ENCODE peak calls at places on chromosomes 13 and 19, in eight cellular contexts. K is neuronal stem cell; Y is aorta; G is A549; T is HT-29; W is activated CD4-positive, alpha-beta T cell treated with anti-CD3 and anti-CD28 coated beads, Interleukin-2, amount 50 U/mL, for 1 hour; H is effector memory CD8-positive, alpha-beta T cell; P is right lobe of liver. Z is an unnamed sample.

GRCh38 chr19:17090501-17091074 is 15.0 kb downstream of the MYO9B start:
- DNase-seq in T (no peak), Y (no peak), G (no peak), H (no peak), W (no peak), P (no peak), K (no peak), Z (peak)

GRCh38 chr13:53001444-53001843 is 27.2 kb upstream of the OLFM4 start:
- DNase-seq in K (no peak), G (no peak), Y (no peak), P (no peak), W (no peak), T (no peak), H (no peak), Z (no peak)

GRCh38 chr13:93151277-93151676 is 75.3 kb upstream of the GPC6 start:
- DNase-seq in P (no peak), W (no peak), H (no peak), T (no peak), Y (no peak), G (no peak), K (no peak), Z (no peak)

GRCh38 chr13:93477238-93477637 is 250.6 kb downstream of the GPC6 start:
- DNase-seq in K (no peak), T (no peak), Y (no peak), G (no peak), W (no peak), P (no peak), H (no peak), Z (no peak)

GRCh38 chr19:7069904-7070226 is 362 bp downstream of the ZNF557 start:
- DNase-seq in G (no peak), K (peak), W (no peak), Y (no peak), H (no peak), P (no peak), T (no peak), Z (no peak)

GRCh38 chr19:15035795-15036311 is 13.4 kb upstream of the CASP14 start:
- DNase-seq in T (no peak), K (no peak), Y (no peak), P (no peak), W (no peak), H (no peak), G (no peak), Z (no peak)

GRCh38 chr13:71864094-71864980 is 2.7 kb downstream of the DACH1 start:
- DNase-seq in Y (peak), K (no peak), H (no peak), G (no peak), W (no peak), P (peak), T (no peak), Z (no peak)

GRCh38 chr19:52397310-52398090 is at the start of gene ZNF528:
- DNase-seq in K (peak), P (peak), T (no peak), H (peak), G (peak), Y (peak), W (peak), Z (peak)

GRCh38 chr19:13817018-13817614 is 21.9 kb downstream of the ZSWIM4 start:
- DNase-seq in G (peak), T (peak), P (no peak), Y (no peak), W (no peak), H (no peak), K (no peak), Z (no peak)

Z was measured in CD4-positive, CD25-positive, alpha-beta regulatory T cell.